ENCODE peak calls at places on chromosome X, in six cellular contexts. C, D, P, W, Y and O are unnamed samples.

GRCh38 chrX:128699716-128700285 is 647.6 kb upstream of the ACTRT1 start:
- DNase-seq in C (no peak), W (no peak), D (no peak), Y (no peak), P (no peak), O (no peak)

GRCh38 chrX:65596270-65596669 is 61.7 kb upstream of the LAS1L start:
- DNase-seq in Y (peak; percentile 49), D (no peak), C (peak; percentile 35), W (no peak), P (no peak), O (peak; percentile 54)

GRCh38 chrX:7908821-7909220 is 18.4 kb downstream of the PNPLA4 start:
- DNase-seq in D (no peak), P (no peak), W (no peak), Y (no peak), C (no peak), O (no peak)

GRCh38 chrX:148311544-148311943 is 188.9 kb upstream of the AFF2 start:
- DNase-seq in Y (no peak), P (no peak), D (no peak), C (no peak), W (no peak), O (no peak)

GRCh38 chrX:72685810-72686465 is 28.2 kb downstream of the PHKA1 start:
- DNase-seq in D (no peak), P (peak; percentile 81), Y (peak; percentile 37), W (peak; percentile 51), C (no peak), O (no peak)

GRCh38 chrX:101230636-101231035 is 11.1 kb downstream of the DRP2 start:
- DNase-seq in C (no peak), D (no peak), Y (peak; percentile 51), W (no peak), P (no peak), O (no peak)

GRCh38 chrX:126165721-126166401 is at the start of gene DCAF12L2:
- DNase-seq in Y (no peak), P (no peak), D (peak; percentile 70), W (no peak), C (no peak), O (no peak)

GRCh38 chrX:70479197-70479969 is 34.7 kb downstream of the DLG3 start:
- DNase-seq in P (no peak), C (no peak), D (no peak), W (peak; percentile 5), Y (peak; percentile 83), O (no peak)

GRCh38 chrX:10577863-10578262 is 42.5 kb downstream of the MID1 start:
- DNase-seq in Y (no peak), C (no peak), W (no peak), D (no peak), P (no peak), O (no peak)

GRCh38 chrX:21949689-21950088 is 9.2 kb downstream of the SMS start:
- DNase-seq in W (no peak), D (no peak), Y (no peak), C (no peak), P (no peak), O (no peak)

GRCh38 chrX:53332204-53332603 is 50.8 kb upstream of the IQSEC2 start:
- DNase-seq in Y (no peak), P (no peak), D (no peak), W (no peak), C (no peak), O (no peak)

GRCh38 chrX:54978448-54978847 is 15.5 kb downstream of the PFKFB1 start:
- DNase-seq in C (no peak), D (no peak), Y (peak; percentile 1), W (no peak), P (no peak), O (no peak)

GRCh38 chrX:100615015-100615414 is 21.6 kb downstream of the TSPAN6 start:
- DNase-seq in P (peak; percentile 22), Y (peak; percentile 68), D (no peak), C (no peak), W (peak; percentile 4), O (no peak)

DNA sequence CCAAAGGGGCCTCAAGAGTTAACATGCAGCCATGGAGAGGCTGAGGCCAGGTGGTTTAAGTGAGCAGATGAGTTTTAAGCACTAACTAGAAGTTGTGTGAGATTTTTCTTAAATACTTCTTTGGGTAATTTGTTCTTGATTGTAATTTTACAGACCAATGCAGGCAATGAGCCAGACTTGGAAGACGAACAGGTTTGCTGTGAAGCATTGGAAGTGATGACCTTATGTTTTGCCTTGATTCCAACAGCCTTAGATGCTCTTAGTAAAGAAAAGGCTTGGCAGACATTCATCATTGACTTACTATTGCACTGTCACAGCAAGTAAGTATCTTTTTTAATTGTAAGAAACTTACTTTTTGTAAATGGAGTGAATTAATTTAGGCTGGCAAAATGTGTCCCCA is 103.9 kb downstream of the USP9X start:
- DNase-seq in D (no peak), W (no peak), Y (no peak), P (no peak), C (no peak), O (no peak)
- TF ChIP-seq POLR2A in D (no peak), W (no peak), Y (no peak), P (no peak), C (no peak), O (no peak)

DNA sequence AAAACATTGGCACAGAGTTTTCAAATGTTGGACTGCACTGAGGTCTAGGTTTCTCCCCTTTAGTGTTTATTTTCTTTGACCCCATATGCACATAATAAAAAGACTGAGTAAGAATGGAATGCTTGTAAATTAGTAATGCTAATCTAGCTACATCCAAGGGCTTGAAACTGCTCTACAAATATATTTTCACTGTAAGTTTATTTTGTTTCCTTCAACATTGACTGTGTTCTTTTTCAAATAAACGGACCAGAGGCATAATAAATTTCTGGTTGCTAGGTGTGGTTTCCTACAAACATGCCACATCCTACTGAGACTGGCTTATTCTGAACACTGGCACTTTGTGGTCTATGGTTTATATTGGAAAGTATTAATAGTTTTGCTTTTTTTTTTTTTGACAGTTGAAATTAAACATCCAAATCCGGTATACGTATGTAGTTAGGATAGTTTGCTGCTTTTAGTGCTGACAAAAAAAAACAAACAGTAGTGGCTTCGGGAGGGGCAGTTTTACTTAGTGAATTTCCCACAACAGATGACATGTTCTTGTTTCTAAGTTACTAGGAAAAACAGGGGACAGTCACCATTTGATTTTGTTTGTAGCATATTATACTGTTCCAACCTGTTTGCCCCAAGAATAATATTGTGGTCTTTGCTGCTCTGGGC is 13.2 kb downstream of the CA5B start:
- DNase-seq in Y (peak; percentile 56), P (no peak), C (no peak), D (no peak), W (peak; percentile 20), O (no peak)
- H3K27ac ChIP-seq in Y (no peak overlapping the region), P (no peak overlapping the region), C (peak overlapping the region; percentile 79), D (peak overlapping the region; percentile 78), W (peak overlapping the region; percentile 71), O (peak overlapping the region; percentile 63)

DNA sequence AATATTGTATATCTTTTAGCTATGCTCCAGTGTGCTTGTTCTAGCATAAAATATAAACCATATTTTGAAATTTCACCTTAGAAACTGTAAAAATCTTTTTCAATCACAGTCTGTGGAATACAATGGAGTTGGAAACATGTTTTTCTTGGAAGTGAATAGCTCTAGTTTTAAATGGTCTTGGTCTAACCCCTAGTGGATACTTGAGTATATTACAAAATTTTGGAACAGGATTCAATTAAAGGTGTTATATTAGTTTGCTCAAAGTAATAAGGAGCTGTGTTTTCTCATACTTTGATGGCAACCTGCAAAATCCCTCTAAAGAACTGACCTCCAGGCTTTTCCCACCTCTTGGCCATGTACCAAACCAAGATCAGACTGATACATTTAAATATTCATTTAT is 48.2 kb downstream of the STK26 start:
- DNase-seq in C (no peak), Y (no peak), P (no peak), W (no peak), D (no peak), O (no peak)
- TF ChIP-seq CTCF in C (no peak), Y (peak; percentile 13), P (peak; percentile 38), W (peak; percentile 41), D (peak; percentile 26), O (no peak)

GRCh38 chrX:123960956-123961267 is 594 bp upstream of the STAG2 start:
- DNase-seq in C (no peak), D (no peak), P (no peak), Y (no peak), W (no peak), O (no peak)
- TF ChIP-seq POLR2A in C (no peak), D (no peak), P (peak; percentile 22), Y (no peak), W (no peak), O (no peak)

GRCh38 chrX:20374450-20374849 is 107.7 kb upstream of the RPS6KA3 start:
- DNase-seq in D (no peak), W (no peak), Y (no peak), P (no peak), C (no peak), O (no peak)

GRCh38 chrX:20382518-20383291 is 116.0 kb upstream of the RPS6KA3 start:
- DNase-seq in D (no peak), Y (no peak), C (no peak), W (no peak), P (no peak), O (no peak)

GRCh38 chrX:20374866-20375530 is 108.3 kb upstream of the RPS6KA3 start:
- DNase-seq in C (no peak), Y (no peak), W (no peak), D (no peak), P (no peak), O (no peak)

GRCh38 chrX:20382082-20382481 is 115.4 kb upstream of the RPS6KA3 start:
- DNase-seq in C (no peak), W (no peak), Y (no peak), P (no peak), D (no peak), O (no peak)

DNA sequence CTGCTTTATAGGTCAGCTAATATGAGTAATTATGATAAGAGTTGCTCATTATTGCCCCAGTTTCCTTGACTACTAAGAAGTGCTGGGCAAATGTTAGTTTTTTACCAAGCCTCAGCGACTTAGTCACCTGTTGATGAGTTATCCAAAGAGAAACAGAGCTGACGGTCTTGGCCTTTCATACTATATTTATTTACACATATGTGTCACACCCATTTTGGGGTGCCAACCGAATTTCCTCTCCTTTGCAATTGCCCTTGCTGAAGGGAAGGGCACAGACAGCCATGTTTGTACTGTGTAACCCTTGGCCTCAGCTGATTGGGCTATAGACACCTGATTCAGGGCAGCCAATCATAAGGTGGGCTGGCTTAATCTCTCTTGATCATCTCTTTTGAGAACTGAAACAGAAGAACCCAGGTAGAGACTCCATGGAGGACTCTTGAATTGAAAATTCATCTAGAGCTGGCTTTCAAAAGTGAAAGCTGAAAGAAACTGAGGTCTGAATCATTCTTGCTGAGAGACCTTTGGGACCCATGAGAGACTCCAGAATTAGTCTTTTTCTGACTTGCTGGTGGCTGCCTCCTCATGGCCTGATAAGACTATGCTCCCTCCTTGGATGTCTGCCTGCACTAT is 111.7 kb upstream of the RPS6KA3 start:
- DNase-seq in W (no peak), Y (peak; percentile 31), C (no peak), P (no peak), D (no peak), O (no peak)
- H3K27ac ChIP-seq in W (no peak overlapping the region), Y (no peak overlapping the region), C (no peak overlapping the region), P (no peak overlapping the region), D (no peak overlapping the region), O (peak overlapping the region; percentile 57)